ENCODE peak calls at places on chromosomes 1 and 21, in seven cellular contexts. O, B, Y, G, A, U and F are unnamed samples.

GRCh38 chr1:112358061-112358770 is 37.8 kb upstream of the CTTNBP2NL start:
- DNase-seq in G (no peak), U (no peak), B (peak; percentile 32), A (no peak), Y (no peak), O (no peak), F (no peak)

GRCh38 chr1:111988377-111988742 is 1.1 kb downstream of the KCND3 start:
- DNase-seq in Y (no peak), G (no peak), B (no peak), O (no peak), U (no peak), A (no peak), F (no peak)

GRCh38 chr1:231272880-231273279 is 31.9 kb downstream of the GNPAT start:
- DNase-seq in Y (no peak), A (peak; percentile 62), B (no peak), O (peak; percentile 79), U (no peak), G (peak; percentile 47), F (no peak)

GRCh38 chr1:223341111-223341510 is 22.9 kb downstream of the SUSD4 start:
- DNase-seq in O (no peak), B (peak; percentile 4), U (no peak), G (no peak), Y (no peak), A (peak; percentile 37), F (peak; percentile 34)

GRCh38 chr1:3369437-3370076 is 84.9 kb upstream of the ARHGEF16 start:
- DNase-seq in Y (peak; percentile 59), U (no peak), A (peak; percentile 92), O (no peak), B (peak; percentile 100), G (peak; percentile 76), F (no peak)

GRCh38 chr1:153032677-153033308 is 1.8 kb downstream of the SPRR1B start:
- DNase-seq in B (peak; percentile 43), G (peak; percentile 99), A (peak; percentile 50), U (no peak), Y (no peak), O (no peak), F (no peak)

GRCh38 chr1:192892934-192893333 is 84.1 kb downstream of the RGS2 start:
- DNase-seq in G (peak; percentile 98), U (no peak), B (no peak), A (no peak), O (no peak), Y (no peak), F (no peak)

GRCh38 chr1:228818296-228818695 is 83.0 kb downstream of the RHOU start:
- DNase-seq in B (no peak), U (no peak), O (no peak), Y (no peak), A (no peak), G (no peak), F (no peak)

GRCh38 chr21:32819702-32820101 is 48.1 kb upstream of the PAXBP1 start:
- DNase-seq in Y (peak; percentile 52), B (peak; percentile 98), O (no peak), U (no peak), A (peak; percentile 62), G (peak; percentile 15), F (no peak)

DNA sequence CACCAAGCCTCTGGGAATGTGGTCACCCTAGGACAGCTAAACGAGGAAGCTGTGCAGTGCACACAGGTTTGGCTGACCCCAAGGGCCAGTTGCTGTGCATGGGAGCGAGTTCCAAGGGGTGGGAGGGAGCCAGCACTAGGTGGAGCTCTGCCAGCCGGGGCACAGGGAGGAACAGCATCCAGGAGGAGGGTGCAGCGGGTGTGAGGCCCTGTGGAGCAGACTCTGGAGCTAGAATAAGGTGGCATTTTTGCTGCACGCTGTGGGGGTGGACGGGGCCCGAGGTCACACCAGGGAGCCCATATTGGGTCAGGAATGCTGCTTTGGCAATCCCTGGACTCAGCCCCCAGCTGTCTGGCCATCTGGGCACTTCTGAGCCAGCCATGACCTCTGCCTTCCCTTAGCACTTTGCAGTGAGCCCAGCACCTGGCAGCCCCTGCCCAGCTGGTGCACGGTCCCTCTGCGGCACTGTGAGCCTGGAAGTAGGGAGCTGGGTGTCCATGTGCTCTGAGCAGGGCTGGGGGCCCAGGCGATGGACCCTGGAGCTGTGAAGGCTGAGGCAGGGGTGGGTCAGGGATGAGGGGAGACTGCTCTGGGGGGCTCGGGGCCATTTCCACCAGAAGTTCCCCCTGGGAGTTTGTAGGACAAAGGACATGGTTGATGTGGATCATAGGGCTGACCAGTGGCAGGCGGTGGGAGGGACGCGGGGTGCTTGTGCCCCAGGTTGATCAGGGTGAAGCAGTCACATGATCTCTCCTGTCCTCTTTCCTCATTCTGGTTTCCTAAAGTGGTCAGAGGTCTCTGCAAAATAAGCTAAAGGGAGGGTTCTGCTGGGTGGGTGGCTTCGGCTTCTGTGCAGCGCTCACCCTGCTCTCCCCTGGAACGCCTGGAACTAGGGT is 8.9 kb downstream of the PDXK start:
- DNase-seq in Y (peak; percentile 53), U (peak; percentile 63), B (no peak), O (peak; percentile 88), A (no peak), G (no peak), F (no peak)
- TF ChIP-seq CTCF in Y (no peak), U (peak; percentile 20), B (no peak), O (peak; percentile 5), A (peak; percentile 6), G (peak; percentile 27), F (no peak)

GRCh38 chr1:169111472-169111871 is 5.0 kb downstream of the ATP1B1 start:
- DNase-seq in O (no peak), B (no peak), Y (no peak), G (no peak), A (no peak), U (no peak), F (no peak)
- TF ChIP-seq CTCF in O (no peak), B (no peak), Y (no peak), G (no peak), A (no peak), U (no peak), F (no peak)

GRCh38 chr1:71586030-71586429 is 505.2 kb upstream of the ZRANB2 start:
- DNase-seq in B (no peak), A (no peak), G (peak; percentile 61), O (no peak), U (no peak), Y (no peak), F (no peak)
- TF ChIP-seq CTCF in B (no peak), A (no peak), G (no peak), O (no peak), U (no peak), Y (no peak), F (no peak)

GRCh38 chr1:62746086-62746808 is 37.7 kb upstream of the ATG4C start:
- DNase-seq in A (peak; percentile 67), Y (no peak), B (peak; percentile 80), U (peak; percentile 56), G (peak; percentile 59), O (no peak), F (no peak)
- TF ChIP-seq CTCF in A (peak; percentile 41), Y (peak; percentile 67), B (peak; percentile 52), U (peak; percentile 54), G (peak; percentile 43), O (peak; percentile 64), F (peak; percentile 81)